ENCODE peak calls at places on chromosome 11, in four cellular contexts. I, F, K and J are unnamed samples.

GRCh38 chr11:94876645-94877445 is 96.5 kb downstream of the CWC15 start:
- DNase-seq in I (peak; percentile 9), F (no peak), K (peak; percentile 31), J (peak; percentile 71)

GRCh38 chr11:76184551-76184993 is 21.7 kb downstream of the WNT11 start:
- DNase-seq in F (peak; percentile 70), K (no peak), I (no peak), J (peak; percentile 51)

GRCh38 chr11:4684631-4685285 is 12.9 kb downstream of the OR51E2 start:
- DNase-seq in F (no peak), I (no peak), K (no peak), J (no peak)

GRCh38 chr11:117328414-117329010 is 858 bp downstream of the CEP164 start:
- DNase-seq in I (no peak), K (no peak), F (peak; percentile 55), J (peak; percentile 50)

GRCh38 chr11:58286249-58286648 is 18.2 kb upstream of the OR10W1 start:
- DNase-seq in I (peak; percentile 54), K (no peak), F (peak; percentile 3), J (peak; percentile 9)

GRCh38 chr11:7869467-7869866 is 61.6 kb downstream of the OR10A6 start:
- DNase-seq in F (no peak), I (peak; percentile 20), K (no peak), J (no peak)

GRCh38 chr11:14203392-14203791 is 155.6 kb downstream of the RRAS2 start:
- DNase-seq in K (no peak), F (no peak), I (no peak), J (no peak)

GRCh38 chr11:118660646-118661424 is 18.6 kb downstream of the TREH start:
- DNase-seq in F (no peak), I (peak; percentile 24), K (no peak), J (no peak)

GRCh38 chr11:47786373-47786772 is 19.2 kb upstream of the FNBP4 start:
- DNase-seq in F (peak; percentile 18), K (no peak), I (no peak), J (peak; percentile 19)

DNA sequence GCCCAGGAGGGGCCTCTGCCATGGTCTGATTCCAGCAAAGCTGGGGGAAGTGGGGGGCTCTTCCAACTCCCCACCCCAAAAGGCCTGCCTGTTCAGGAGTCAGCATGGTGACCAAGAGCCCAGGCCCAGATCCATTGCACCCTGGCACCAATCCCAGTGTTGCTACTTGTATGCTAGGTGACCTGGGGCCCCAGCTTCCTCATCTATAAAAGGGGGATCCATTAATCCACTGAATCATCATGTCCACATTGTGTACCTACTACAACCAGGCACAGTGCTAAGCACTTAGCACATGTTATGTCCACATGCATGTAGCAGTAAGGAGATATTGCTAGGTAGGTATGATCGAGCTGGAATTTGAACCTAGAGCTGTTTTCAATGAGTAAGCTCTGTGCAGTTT is 2.0 kb downstream of the SYT12 start:
- DNase-seq in F (no peak), K (no peak), I (no peak), J (no peak)
- TF ChIP-seq GABPA in F (no peak), K (no peak), I (no peak), J (no peak)

GRCh38 chr11:15697437-15698236 is 582.9 kb downstream of the INSC start:
- DNase-seq in I (no peak), F (no peak), K (no peak), J (no peak)

GRCh38 chr11:15692739-15693138 is 578.0 kb downstream of the INSC start:
- DNase-seq in I (no peak), K (no peak), F (no peak), J (peak; percentile 8)

GRCh38 chr11:15696069-15696468 is 581.3 kb downstream of the INSC start:
- DNase-seq in F (no peak), I (no peak), K (no peak), J (no peak)

GRCh38 chr11:15698855-15699254 is 584.1 kb downstream of the INSC start:
- DNase-seq in I (no peak), K (no peak), F (no peak), J (no peak)

DNA sequence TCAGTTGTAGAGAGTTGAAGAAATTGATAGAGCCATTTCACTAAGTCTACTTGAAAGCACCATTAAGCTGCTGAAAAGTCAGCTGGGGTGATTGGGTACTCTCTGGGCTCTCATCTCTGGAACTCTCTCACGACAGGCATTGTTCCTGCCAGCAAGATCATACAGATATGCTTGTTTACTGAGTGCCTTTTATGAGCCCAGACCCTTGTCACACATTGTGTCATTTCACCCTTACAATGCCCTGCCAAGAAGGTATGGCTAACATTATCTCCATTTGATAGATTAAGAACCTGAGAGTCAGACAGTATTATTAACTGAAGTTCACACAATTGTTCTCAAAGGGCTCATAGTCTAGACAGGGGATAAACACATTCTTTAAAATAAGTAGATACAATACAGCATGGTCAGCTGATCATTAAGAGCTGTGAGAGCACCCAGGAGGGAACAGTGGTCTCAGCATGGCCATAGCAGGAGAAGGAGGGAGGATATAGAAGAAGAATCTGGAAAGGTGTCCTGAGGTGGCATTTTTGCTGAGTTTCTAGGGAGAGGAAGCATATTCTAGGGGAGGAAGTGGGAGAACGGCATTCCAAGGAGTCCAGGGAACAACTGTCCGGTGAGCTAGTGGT is 580.5 kb downstream of the INSC start:
- DNase-seq in F (no peak), I (no peak), K (no peak), J (no peak)
- TF ChIP-seq JUND in F (no peak), I (no peak), K (no peak), J (no peak)

GRCh38 chr11:46526489-46527215 is 67.2 kb downstream of the AMBRA1 start:
- DNase-seq in I (no peak), F (no peak), K (no peak), J (no peak)

GRCh38 chr11:46529086-46529905 is 64.5 kb downstream of the AMBRA1 start:
- DNase-seq in K (no peak), I (peak; percentile 55), F (peak; percentile 83), J (peak; percentile 90)

GRCh38 chr11:46527586-46527985 is 66.2 kb downstream of the AMBRA1 start:
- DNase-seq in I (no peak), F (no peak), K (no peak), J (no peak)

GRCh38 chr11:46528445-46529085 is 65.3 kb downstream of the AMBRA1 start:
- DNase-seq in K (no peak), F (no peak), I (no peak), J (no peak)

GRCh38 chr11:46529928-46530574 is 63.8 kb downstream of the AMBRA1 start:
- DNase-seq in I (no peak), F (no peak), K (no peak), J (no peak)
- TF ChIP-seq NFIC in I (no peak), F (no peak), K (no peak), J (no peak)

GRCh38 chr11:1559103-1559951 is 12.7 kb downstream of the DUSP8 start:
- DNase-seq in K (no peak), I (no peak), F (peak; percentile 52), J (no peak)
- TF ChIP-seq GABPA in K (no peak), I (no peak), F (no peak), J (no peak)

GRCh38 chr11:61697093-61697492 is 16.9 kb downstream of the DAGLA start:
- DNase-seq in I (no peak), F (no peak), K (no peak), J (no peak)
- TF ChIP-seq JUND in I (no peak), F (no peak), K (no peak), J (no peak)

GRCh38 chr11:63813035-63813562 is at the start of gene SPINDOC:
- DNase-seq in I (peak; percentile 47), F (peak; percentile 98), K (no peak), J (peak; percentile 96)

GRCh38 chr11:63814383-63814736 is 1.1 kb downstream of the SPINDOC start:
- DNase-seq in F (no peak), I (no peak), K (no peak), J (no peak)

GRCh38 chr11:63816732-63817131 is 3.5 kb downstream of the SPINDOC start:
- DNase-seq in I (no peak), K (no peak), F (no peak), J (no peak)

GRCh38 chr11:63811522-63811921 is 1.7 kb upstream of the SPINDOC start:
- DNase-seq in I (no peak), F (no peak), K (no peak), J (no peak)

GRCh38 chr11:63813563-63814382 is 517 bp downstream of the SPINDOC start:
- DNase-seq in F (peak; percentile 88), K (no peak), I (no peak), J (peak; percentile 77)
- TF ChIP-seq NFIC in F (no peak), K (no peak), I (no peak), J (no peak)

GRCh38 chr11:107708787-107709186 is 3.1 kb downstream of the SLN start:
- DNase-seq in F (no peak), I (no peak), K (no peak), J (no peak)
- TF ChIP-seq GABPA in F (no peak), I (no peak), K (no peak), J (no peak)